ENCODE peak calls at places on chromosomes 6 and 20, in five cellular contexts. I is mucosa of descending colon, T is MM.1S, K is tibial artery, Y is uterus. A is an unnamed sample.

GRCh38 chr6:83057705-83058321 is 7.8 kb downstream of the UBE3D start:
- DNase-seq in I (peak; percentile 40), T (peak; percentile 83), K (no peak), Y (no peak), A (no peak)

GRCh38 chr6:73732845-73733675 is 37.1 kb downstream of the CD109 start:
- DNase-seq in I (peak; percentile 61), T (peak; percentile 73), K (peak; percentile 39), Y (peak; percentile 71), A (peak; percentile 27)

GRCh38 chr20:45358282-45359068 is 4.5 kb upstream of the SYS1 start:
- DNase-seq in I (no peak), T (no peak), K (peak; percentile 94), Y (peak; percentile 94), A (no peak)

GRCh38 chr20:44961868-44962267 is 1.7 kb upstream of the TOMM34 start:
- DNase-seq in I (no peak), T (no peak), K (no peak), Y (no peak), A (no peak)

GRCh38 chr20:59706106-59706693 is 101.9 kb downstream of the PHACTR3 start:
- DNase-seq in I (no peak), T (no peak), K (no peak), Y (no peak), A (no peak)

GRCh38 chr6:118872726-118873125 is 21.2 kb upstream of the ASF1A start:
- DNase-seq in I (no peak), T (no peak), K (no peak), Y (no peak), A (no peak)

GRCh38 chr6:7505196-7505699 is 36.2 kb upstream of the DSP start:
- DNase-seq in I (peak; percentile 65), T (no peak), K (no peak), Y (no peak), A (no peak)

GRCh38 chr20:41179961-41180360 is 42.6 kb downstream of the PLCG1 start:
- DNase-seq in I (no peak), T (no peak), K (no peak), Y (no peak), A (no peak)

GRCh38 chr6:109172096-109172495 is 76.8 kb downstream of the CEP57L1 start:
- DNase-seq in I (no peak), T (no peak), K (no peak), Y (no peak), A (no peak)

GRCh38 chr20:31666258-31667042 is 28.7 kb downstream of the COX4I2 start:
- DNase-seq in I (peak; percentile 72), T (no peak), K (peak; percentile 80), Y (no peak), A (no peak)

GRCh38 chr20:61850457-61850856 is 215.2 kb downstream of the TAF4 start:
- DNase-seq in I (no peak), T (no peak), K (no peak), Y (no peak), A (no peak)

GRCh38 chr6:157518399-157519250 is 137.6 kb downstream of the ZDHHC14 start:
- DNase-seq in I (no peak), T (no peak), K (no peak), Y (no peak), A (no peak)

GRCh38 chr6:119830494-119831295 is 481.1 kb upstream of the MAN1A1 start:
- DNase-seq in I (peak; percentile 28), T (no peak), K (no peak), Y (no peak), A (no peak)

GRCh38 chr6:44603044-44603686 is 215.7 kb downstream of the CDC5L start:
- DNase-seq in I (no peak), T (no peak), K (no peak), Y (no peak), A (no peak)

GRCh38 chr6:25173232-25173631 is 105.9 kb upstream of the CARMIL1 start:
- DNase-seq in I (no peak), T (no peak), K (no peak), Y (no peak), A (no peak)

GRCh38 chr6:143682805-143683204 is 5.0 kb downstream of the PHACTR2 start:
- DNase-seq in I (no peak), T (no peak), K (no peak), Y (no peak), A (no peak)

GRCh38 chr6:148414836-148415235 is 72.2 kb downstream of the SASH1 start:
- DNase-seq in I (no peak), T (no peak), K (no peak), Y (no peak), A (no peak)

GRCh38 chr6:117487831-117488230 is 5.4 kb downstream of the DCBLD1 start:
- DNase-seq in I (no peak), T (no peak), K (no peak), Y (no peak), A (no peak)

GRCh38 chr20:49964964-49965780 is 17.6 kb upstream of the SNAI1 start:
- DNase-seq in I (peak; percentile 58), T (peak; percentile 32), K (no peak), Y (no peak), A (no peak)

GRCh38 chr20:22160254-22160653 is 424.1 kb downstream of the FOXA2 start:
- DNase-seq in I (no peak), T (no peak), K (no peak), Y (no peak), A (no peak)

GRCh38 chr20:57396212-57396611 is 5.0 kb downstream of the RBM38 start:
- DNase-seq in I (peak; percentile 26), T (peak; percentile 6), K (no peak), Y (no peak), A (no peak)

GRCh38 chr20:33099842-33100538 is 20.5 kb downstream of the BPIFB4 start:
- DNase-seq in I (no peak), T (no peak), K (no peak), Y (no peak), A (no peak)

GRCh38 chr6:26020983-26021349 is 58.4 kb downstream of the TRIM38 start:
- DNase-seq in I (peak; percentile 77), T (no peak), K (peak; percentile 62), Y (peak; percentile 68), A (peak; percentile 23)

GRCh38 chr20:5313916-5314315 is 2.8 kb downstream of the PROKR2 start:
- DNase-seq in I (no peak), T (no peak), K (no peak), Y (no peak), A (no peak)

GRCh38 chr20:5312518-5312917 is 4.2 kb downstream of the PROKR2 start:
- DNase-seq in I (no peak), T (no peak), K (no peak), Y (no peak), A (no peak)

GRCh38 chr20:5316188-5317158 is at the start of gene PROKR2:
- DNase-seq in I (no peak), T (no peak), K (no peak), Y (no peak), A (no peak)

GRCh38 chr20:5309971-5310370 is 6.8 kb downstream of the PROKR2 start:
- DNase-seq in I (no peak), T (no peak), K (no peak), Y (no peak), A (no peak)

GRCh38 chr20:5315807-5316187 is 957 bp downstream of the PROKR2 start:
- DNase-seq in I (no peak), T (no peak), K (no peak), Y (no peak), A (no peak)
- H3K4me3 ChIP-seq in I (no peak overlapping the region), T (no peak overlapping the region), K (no peak overlapping the region), Y (no peak overlapping the region), A (no peak overlapping the region)

GRCh38 chr6:121680058-121680457 is 244.6 kb downstream of the GJA1 start:
- DNase-seq in I (no peak), T (no peak), K (no peak), Y (no peak), A (no peak)
- TF ChIP-seq CTCF in I (no peak), T (no peak), K (no peak), Y (no peak), A (no peak)

DNA sequence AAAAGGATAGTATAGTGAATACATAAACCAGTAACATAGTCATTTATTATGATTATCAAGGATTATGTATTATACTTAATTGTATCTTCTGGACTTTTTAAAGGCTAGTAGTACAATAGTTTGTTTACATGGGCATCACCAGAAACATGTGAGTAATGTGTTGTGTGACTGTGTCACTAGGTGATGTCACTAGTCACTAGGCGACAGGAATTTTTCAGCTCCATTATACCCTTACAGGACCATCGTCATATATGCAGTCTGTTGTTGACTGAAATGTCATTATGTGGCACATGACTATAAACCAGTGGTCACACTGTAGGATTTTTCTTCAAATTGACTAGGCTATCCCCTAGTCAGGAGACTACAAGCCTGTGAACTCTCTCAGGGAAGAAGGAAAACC is 86.5 kb upstream of the CENPW start:
- DNase-seq in I (no peak), T (no peak), K (no peak), Y (no peak), A (no peak)
- H3K4me3 ChIP-seq in I (no peak overlapping the region), T (no peak overlapping the region), K (no peak overlapping the region), Y (no peak overlapping the region), A (no peak overlapping the region)

DNA sequence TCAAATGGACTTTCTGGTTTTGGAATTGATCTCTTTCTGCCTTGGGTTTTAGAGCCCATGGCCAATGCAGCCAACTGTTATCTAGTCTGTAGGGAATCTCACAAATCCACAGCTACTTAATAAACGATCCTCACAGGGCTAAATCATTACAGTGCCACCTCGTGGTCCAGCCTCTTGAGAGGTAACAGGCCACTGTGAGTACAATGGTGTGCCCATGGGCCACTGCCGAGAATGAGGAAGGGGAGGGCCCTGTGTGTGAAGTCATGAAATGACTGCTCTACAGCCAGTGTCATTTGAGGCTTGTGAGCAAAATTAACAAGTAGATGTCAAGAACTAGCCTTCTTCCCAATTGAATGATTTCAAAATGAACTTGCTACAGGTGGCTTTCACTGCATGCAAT is 54.3 kb upstream of the GMPR start:
- DNase-seq in I (no peak), T (peak; percentile 40), K (peak; percentile 28), Y (no peak), A (peak; percentile 46)
- TF ChIP-seq CTCF in I (no peak), T (peak; percentile 49), K (no peak), Y (no peak), A (peak; percentile 66)

GRCh38 chr6:135179920-135180457 is 1.1 kb upstream of the MYB start:
- DNase-seq in I (no peak), T (peak; percentile 26), K (no peak), Y (no peak), A (no peak)
- H3K4me3 ChIP-seq in I (no peak overlapping the region), T (peak overlapping the region; percentile 47), K (peak overlapping the region; percentile 71), Y (peak overlapping the region; percentile 47), A (no peak overlapping the region)

DNA sequence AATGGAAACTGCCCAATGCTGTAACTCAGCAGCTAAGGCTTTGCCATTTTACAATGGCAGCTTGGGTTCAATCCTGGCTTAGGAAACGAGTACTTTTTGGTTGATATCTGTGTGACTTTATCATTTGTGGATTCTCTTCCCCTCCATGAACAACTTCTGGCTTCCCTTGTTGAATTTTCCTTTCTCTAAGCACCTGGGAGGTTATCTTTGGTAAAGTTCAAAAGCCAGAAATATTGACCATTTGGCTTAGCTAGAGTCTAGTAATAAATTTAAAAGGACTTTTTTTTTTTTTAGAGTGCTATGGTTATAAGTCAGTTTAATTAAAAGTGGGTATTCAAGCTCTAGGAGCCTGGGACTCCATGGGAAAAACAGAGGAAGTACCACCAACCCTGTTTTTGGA is 31.7 kb upstream of the TPD52L1 start:
- DNase-seq in I (no peak), T (no peak), K (no peak), Y (no peak), A (no peak)
- TF ChIP-seq CTCF in I (no peak), T (no peak), K (no peak), Y (no peak), A (no peak)

A was measured in LNCaP clone FGC.